ENCODE peak calls at places on chromosome 9, in eight cellular contexts. X is tibial artery, Y is GM23338, R is heart right ventricle, D is Peyer's patch, W is upper lobe of right lung, P is lung, C is fibroblast of lung. K is an unnamed sample.

GRCh38 chr9:135302329-135303279 is 177.0 kb upstream of the PPP1R26 start:
- DNase-seq in X (no peak), Y (no peak), R (no peak), D (no peak), W (no peak), P (no peak), C (no peak), K (no peak)

GRCh38 chr9:69637193-69637592 is 35.0 kb downstream of the APBA1 start:
- DNase-seq in X (no peak), Y (no peak), R (no peak), D (no peak), W (no peak), P (no peak), C (peak; percentile 28), K (no peak)

GRCh38 chr9:130036099-130036498 is 6.9 kb downstream of the FNBP1 start:
- DNase-seq in X (no peak), Y (no peak), R (no peak), D (no peak), W (no peak), P (no peak), C (peak; percentile 68), K (no peak)

GRCh38 chr9:70411141-70411929 is 3.1 kb downstream of the KLF9 start:
- DNase-seq in X (peak; percentile 79), Y (no peak), R (peak; percentile 64), D (peak; percentile 81), W (peak; percentile 72), P (peak; percentile 55), C (peak; percentile 78), K (peak; percentile 22)

GRCh38 chr9:108515856-108516255 is 339.9 kb downstream of the ACTL7B start:
- DNase-seq in X (no peak), Y (peak; percentile 24), R (no peak), D (no peak), W (no peak), P (no peak), C (no peak), K (no peak)

GRCh38 chr9:105158020-105158419 is 86.4 kb upstream of the SLC44A1 start:
- DNase-seq in X (no peak), Y (no peak), R (no peak), D (no peak), W (no peak), P (no peak), C (no peak), K (no peak)

GRCh38 chr9:84297162-84297821 is 43.3 kb downstream of the SLC28A3 start:
- DNase-seq in X (no peak), Y (no peak), R (no peak), D (no peak), W (no peak), P (no peak), C (peak; percentile 83), K (no peak)

GRCh38 chr9:108439967-108440366 is 415.8 kb downstream of the ACTL7B start:
- DNase-seq in X (no peak), Y (no peak), R (no peak), D (no peak), W (no peak), P (no peak), C (peak; percentile 84), K (no peak)

GRCh38 chr9:116280529-116280928 is 126.9 kb downstream of the PAPPA start:
- DNase-seq in X (no peak), Y (no peak), R (no peak), D (no peak), W (no peak), P (no peak), C (peak; percentile 19), K (no peak)

GRCh38 chr9:137721479-137721878 is 102.7 kb downstream of the EHMT1 start:
- DNase-seq in X (no peak), Y (no peak), R (no peak), D (no peak), W (no peak), P (no peak), C (no peak), K (no peak)

GRCh38 chr9:14180077-14180941 is 133.6 kb downstream of the NFIB start:
- DNase-seq in X (no peak), Y (no peak), R (peak; percentile 44), D (no peak), W (no peak), P (no peak), C (no peak), K (no peak)

GRCh38 chr9:112112941-112113399 is 62.1 kb downstream of the SUSD1 start:
- DNase-seq in X (no peak), Y (peak; percentile 78), R (no peak), D (peak; percentile 56), W (no peak), P (peak; percentile 29), C (no peak), K (no peak)

GRCh38 chr9:69572611-69573010 is 99.6 kb downstream of the APBA1 start:
- DNase-seq in X (no peak), Y (no peak), R (no peak), D (no peak), W (no peak), P (no peak), C (no peak), K (no peak)

GRCh38 chr9:96559339-96559943 is 60.2 kb downstream of the CDC14B start:
- DNase-seq in X (no peak), Y (no peak), R (no peak), D (no peak), W (no peak), P (no peak), C (no peak), K (no peak)

GRCh38 chr9:96566401-96567202 is 53.0 kb downstream of the CDC14B start:
- DNase-seq in X (peak; percentile 81), Y (peak; percentile 93), R (peak; percentile 81), D (peak; percentile 94), W (peak; percentile 92), P (peak; percentile 81), C (peak; percentile 43), K (peak; percentile 74)

GRCh38 chr9:96565684-96566360 is 53.8 kb downstream of the CDC14B start:
- DNase-seq in X (no peak), Y (peak; percentile 48), R (no peak), D (no peak), W (no peak), P (no peak), C (peak; percentile 50), K (no peak)

GRCh38 chr9:96567203-96567700 is 52.4 kb downstream of the CDC14B start:
- DNase-seq in X (no peak), Y (no peak), R (no peak), D (no peak), W (no peak), P (no peak), C (peak; percentile 26), K (peak; percentile 23)

DNA sequence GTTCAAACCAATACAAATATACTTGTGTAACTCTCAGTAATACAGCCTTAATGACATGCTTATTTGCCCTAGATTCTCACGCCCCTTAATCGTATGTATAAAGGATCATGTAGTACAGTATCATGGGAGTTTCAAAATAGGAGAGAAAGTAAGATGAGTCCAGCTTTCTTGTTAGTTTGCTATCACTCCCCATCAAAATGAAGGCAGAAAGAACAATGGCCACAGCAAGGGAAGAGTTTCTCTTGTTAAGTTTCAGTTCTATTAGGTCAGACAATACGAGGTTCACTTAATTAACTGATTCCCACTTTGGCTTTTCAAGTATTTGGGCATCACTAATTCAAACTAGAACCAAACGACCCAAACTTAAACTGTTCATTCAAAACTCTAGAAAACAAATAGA is 55.4 kb downstream of the CDC14B start:
- DNase-seq in X (no peak), Y (no peak), R (no peak), D (no peak), W (no peak), P (no peak), C (no peak), K (no peak)
- H3K4me3 ChIP-seq in X (no peak overlapping the region), Y (no peak overlapping the region), R (no peak overlapping the region), D (no peak overlapping the region), W (no peak overlapping the region), P (no peak overlapping the region), C (peak overlapping the region; percentile 82), K (no peak overlapping the region)

DNA sequence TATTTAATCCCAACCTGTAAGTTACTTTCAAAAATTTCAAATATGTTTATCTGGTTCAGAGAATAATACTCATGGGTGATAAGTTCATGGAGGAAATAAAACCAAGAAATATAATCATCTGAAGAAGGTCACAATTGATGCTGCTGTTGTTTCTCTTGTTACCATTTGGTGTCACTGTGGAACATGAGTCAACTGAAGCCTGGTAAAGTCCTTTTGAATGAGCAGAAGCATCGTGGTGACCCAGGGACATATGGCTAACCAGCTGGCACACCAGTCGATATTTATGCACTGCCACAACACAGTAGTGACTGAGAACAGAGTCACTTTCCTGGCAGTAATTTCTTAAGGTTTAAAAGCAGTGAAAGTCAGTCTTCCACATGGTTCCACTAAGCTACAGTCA is 612.9 kb upstream of the TLE4 start:
- DNase-seq in X (no peak), Y (peak; percentile 63), R (no peak), D (no peak), W (no peak), P (no peak), C (no peak), K (no peak)
- TF ChIP-seq CTCF in X (no peak), Y (peak; percentile 80), R (no peak), D (no peak), W (no peak), P (no peak), C (no peak), K (no peak)

GRCh38 chr9:13118294-13118693 is 161.2 kb downstream of the MPDZ start:
- DNase-seq in X (no peak), Y (peak; percentile 20), R (no peak), D (no peak), W (no peak), P (no peak), C (no peak), K (no peak)
- H3K4me3 ChIP-seq in X (no peak overlapping the region), Y (no peak overlapping the region), R (no peak overlapping the region), D (no peak overlapping the region), W (no peak overlapping the region), P (no peak overlapping the region), C (no peak overlapping the region), K (no peak overlapping the region)

DNA sequence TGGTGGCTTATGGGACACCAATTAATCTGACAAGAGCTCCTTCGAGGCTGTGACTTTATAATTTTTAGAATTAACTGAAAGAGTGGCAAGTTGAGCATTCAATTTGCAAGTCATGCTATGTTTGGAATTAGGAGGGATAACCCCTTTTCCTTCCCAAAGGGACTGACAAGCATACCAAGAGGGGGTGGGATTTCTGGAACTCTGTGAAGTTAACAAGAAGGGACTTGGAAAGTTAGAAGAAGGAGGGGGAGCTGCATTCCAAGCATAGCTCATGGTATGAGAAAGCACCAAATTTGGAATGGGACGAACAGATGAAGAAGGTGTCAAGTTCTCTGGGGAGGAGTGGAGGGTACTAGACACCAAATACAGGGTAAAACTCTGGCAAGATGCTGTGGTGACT is 8.9 kb upstream of the PALM2AKAP2 start:
- DNase-seq in X (no peak), Y (peak; percentile 75), R (no peak), D (no peak), W (no peak), P (no peak), C (peak; percentile 98), K (no peak)
- TF ChIP-seq CTCF in X (no peak), Y (no peak), R (no peak), D (no peak), W (no peak), P (no peak), C (no peak), K (no peak)